ENCODE peak calls at places on chromosomes 6 and 20, in seven cellular contexts. R is tibial nerve, Y is upper lobe of left lung, U is A549, G is transverse colon, C is sigmoid colon, I is ovary. A is an unnamed sample.

GRCh38 chr6:40325041-40325440 is 262.1 kb downstream of the LRFN2 start:
- DNase-seq in R (no peak), Y (no peak), U (no peak), G (peak), C (no peak), I (no peak), A (peak)

GRCh38 chr6:125968493-125968892 is 11.9 kb downstream of the HINT3 start:
- DNase-seq in R (no peak), Y (no peak), U (no peak), G (no peak), C (no peak), I (no peak), A (no peak)

GRCh38 chr6:72218125-72218524 is 331.8 kb downstream of the RIMS1 start:
- DNase-seq in R (no peak), Y (no peak), U (peak), G (no peak), C (no peak), I (no peak), A (peak)

GRCh38 chr20:46583411-46584214 is 33.2 kb upstream of the OCSTAMP start:
- DNase-seq in R (no peak), Y (no peak), U (no peak), G (no peak), C (peak), I (no peak), A (no peak)

GRCh38 chr6:111686249-111686997 is 80.7 kb upstream of the TRAF3IP2 start:
- DNase-seq in R (no peak), Y (peak), U (no peak), G (no peak), C (no peak), I (no peak), A (no peak)

GRCh38 chr6:166046232-166046631 is 121.4 kb downstream of the TBXT start:
- DNase-seq in R (no peak), Y (no peak), U (peak), G (no peak), C (no peak), I (no peak), A (no peak)

GRCh38 chr20:57022306-57022705 is 244.1 kb downstream of the BMP7 start:
- DNase-seq in R (no peak), Y (no peak), U (no peak), G (no peak), C (no peak), I (no peak), A (no peak)

GRCh38 chr6:6712258-6712978 is 123.9 kb downstream of the LY86 start:
- DNase-seq in R (peak), Y (no peak), U (peak), G (peak), C (no peak), I (no peak), A (peak)

GRCh38 chr6:111061493-111061892 is 25.8 kb upstream of the SLC16A10 start:
- DNase-seq in R (no peak), Y (no peak), U (no peak), G (no peak), C (no peak), I (no peak), A (no peak)

GRCh38 chr6:85866373-85866740 is 223.7 kb upstream of the SYNCRIP start:
- DNase-seq in R (no peak), Y (no peak), U (no peak), G (no peak), C (no peak), I (no peak), A (no peak)

GRCh38 chr6:25032964-25033363 is 97.2 kb upstream of the RIPOR2 start:
- DNase-seq in R (no peak), Y (peak), U (no peak), G (no peak), C (no peak), I (no peak), A (no peak)

DNA sequence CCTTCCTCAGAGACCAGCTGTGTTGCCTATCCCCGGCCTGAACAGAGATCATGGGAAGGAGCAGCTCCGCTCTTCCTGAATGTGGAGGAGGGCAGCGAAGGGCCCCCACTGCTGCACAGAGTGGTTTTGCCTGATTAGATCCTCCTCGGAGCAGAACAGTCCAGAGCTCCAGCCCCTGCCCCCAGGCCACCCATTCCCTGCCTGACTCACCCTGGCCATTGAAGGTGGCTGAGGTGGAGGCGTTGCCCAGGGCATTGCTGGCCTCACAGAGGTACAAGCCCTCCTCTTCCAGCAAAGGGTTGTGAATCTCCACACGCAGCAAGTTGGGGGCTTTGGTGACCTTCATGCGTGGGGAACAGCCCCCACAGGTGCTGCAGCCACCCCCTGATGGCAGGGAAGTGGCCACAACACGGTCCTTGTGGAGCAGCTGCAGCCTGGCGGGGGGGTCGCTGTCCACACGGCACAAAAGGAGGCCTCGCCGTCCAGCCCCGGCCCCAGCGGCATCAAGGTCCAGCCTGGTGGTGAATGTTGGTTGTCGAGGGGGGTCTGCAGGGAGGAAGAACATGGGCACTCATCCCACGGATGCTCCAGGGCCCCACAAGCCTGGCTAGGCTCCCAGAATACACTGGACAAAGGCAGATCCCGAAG is 14.7 kb downstream of the SIGLEC1 start:
- DNase-seq in R (no peak), Y (no peak), U (no peak), G (no peak), C (no peak), I (no peak), A (no peak)
- TF ChIP-seq EP300 in R (no peak), Y (no peak), U (no peak), G (no peak), C (no peak), I (no peak), A (no peak)

GRCh38 chr6:150272264-150272975 is 96.4 kb upstream of the IYD start:
- DNase-seq in R (no peak), Y (no peak), U (no peak), G (no peak), C (no peak), I (no peak), A (no peak)
- TF ChIP-seq EP300 in R (no peak), Y (no peak), U (no peak), G (no peak), C (no peak), I (no peak), A (no peak)

GRCh38 chr6:3724451-3725144 is 26.9 kb downstream of the PXDC1 start:
- DNase-seq in R (no peak), Y (no peak), U (no peak), G (no peak), C (no peak), I (no peak), A (no peak)
- TF ChIP-seq EP300 in R (no peak), Y (no peak), U (no peak), G (no peak), C (no peak), I (no peak), A (no peak)

DNA sequence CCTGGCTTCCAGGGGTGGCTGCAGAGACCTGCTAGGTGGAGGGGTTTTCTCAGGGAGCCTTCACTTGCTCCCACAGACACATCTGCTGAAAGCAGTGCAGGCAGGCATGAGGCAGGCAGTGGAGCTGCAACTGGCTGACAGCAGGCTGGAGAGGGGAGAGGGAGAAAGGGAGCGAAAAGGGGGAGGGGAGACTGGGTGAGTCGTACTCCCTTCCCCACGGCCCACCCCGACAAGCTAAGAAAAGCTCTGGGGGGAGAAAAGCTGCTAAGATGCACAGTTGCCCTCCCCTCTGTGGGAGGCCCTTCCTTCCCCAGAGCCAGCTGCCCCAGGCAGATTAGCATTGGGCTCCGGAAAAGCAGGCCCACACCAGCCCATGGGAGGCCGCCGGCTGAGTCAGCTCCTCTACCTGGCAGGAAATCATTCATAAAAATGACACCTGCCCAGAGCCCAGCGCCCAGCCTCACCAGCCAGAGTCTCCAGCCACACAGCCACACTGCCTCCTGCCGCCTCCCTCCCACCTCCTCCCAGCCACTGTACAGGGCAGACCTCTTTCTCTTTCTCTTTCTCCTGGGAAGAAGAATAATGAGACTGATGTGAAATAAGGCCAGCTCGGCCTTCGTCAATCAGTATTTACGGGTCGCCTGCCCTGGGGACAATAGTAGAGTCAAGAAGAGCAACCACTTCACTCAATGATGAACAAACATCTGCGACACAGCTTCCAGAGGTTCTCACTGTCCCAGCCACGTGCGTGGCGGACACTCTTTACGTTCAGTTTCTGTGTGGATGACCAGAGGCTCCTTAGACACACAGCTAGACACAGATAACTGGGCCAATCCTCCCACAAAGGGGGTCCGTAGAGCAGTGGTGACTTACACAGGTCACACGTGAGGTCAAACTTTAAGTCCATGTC is 7.7 kb upstream of the C20orf203 start:
- DNase-seq in R (no peak), Y (no peak), U (no peak), G (no peak), C (no peak), I (no peak), A (no peak)
- TF ChIP-seq EP300 in R (no peak), Y (no peak), U (no peak), G (no peak), C (no peak), I (no peak), A (no peak)

GRCh38 chr6:143060354-143060805 is 309 bp upstream of the AIG1 start:
- DNase-seq in R (peak), Y (peak), U (peak), G (peak), C (peak), I (peak), A (peak)
- TF ChIP-seq EP300 in R (no peak), Y (no peak), U (no peak), G (no peak), C (no peak), I (no peak), A (no peak)

DNA sequence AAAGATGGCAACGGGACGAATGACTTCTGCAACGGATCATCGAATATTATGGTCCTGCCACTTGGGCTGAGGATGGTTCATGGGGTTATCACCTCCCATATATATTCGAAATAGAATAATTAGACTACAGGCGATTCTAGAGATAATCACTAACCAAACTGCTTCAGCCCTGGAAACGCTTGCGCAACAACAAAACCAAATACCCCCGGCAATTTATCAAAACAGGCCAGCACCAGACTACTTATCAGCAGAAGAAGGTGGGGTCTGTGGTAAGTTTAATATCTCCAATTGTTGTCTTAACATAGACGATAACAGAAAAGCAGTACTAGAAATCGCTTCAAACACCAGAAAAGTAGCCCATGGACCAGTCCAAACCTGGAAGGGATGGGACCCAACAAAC is 31.0 kb upstream of the ULBP3 start:
- DNase-seq in R (no peak), Y (no peak), U (no peak), G (no peak), C (no peak), I (no peak), A (no peak)
- TF ChIP-seq EP300 in R (no peak), Y (no peak), U (no peak), G (no peak), C (no peak), I (no peak), A (no peak)

DNA sequence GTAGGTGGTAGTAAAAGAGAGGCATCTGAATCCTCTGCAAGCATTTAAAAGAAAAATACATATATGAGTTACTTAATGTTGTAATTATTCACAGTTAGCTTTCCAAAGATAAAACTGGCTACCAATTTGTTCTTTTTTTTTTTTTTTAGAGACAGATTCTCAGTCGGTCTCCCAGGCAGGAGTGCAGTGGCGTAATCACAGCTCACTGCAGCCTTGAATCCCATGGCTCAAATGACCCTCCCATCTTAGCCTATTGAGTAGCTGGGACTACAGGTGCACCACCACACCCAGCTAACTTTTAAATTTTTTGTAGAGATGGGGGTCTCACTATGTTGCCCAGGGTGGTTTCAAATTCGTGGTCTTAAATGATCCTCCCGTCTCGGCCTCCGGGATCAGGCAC is 36.5 kb downstream of the SGK1 start:
- DNase-seq in R (no peak), Y (no peak), U (no peak), G (no peak), C (no peak), I (no peak), A (no peak)
- TF ChIP-seq EP300 in R (no peak), Y (no peak), U (no peak), G (no peak), C (no peak), I (no peak), A (no peak)

A was measured in stomach.